ENCODE peak calls at places on chromosome 11, in seven cellular contexts. T, I, L, J, V, Z and Q are unnamed samples.

GRCh38 chr11:128026596-128026995 is 560.8 kb downstream of the ETS1 start:
- DNase-seq in V (no peak), I (peak; percentile 99), J (peak; percentile 46), Z (peak; percentile 83), T (peak; percentile 69), L (no peak), Q (peak; percentile 91)

GRCh38 chr11:110165039-110165438 is 71.8 kb downstream of the ZC3H12C start:
- DNase-seq in V (no peak), J (no peak), T (no peak), I (no peak), L (peak; percentile 43), Z (no peak), Q (no peak)

GRCh38 chr11:927871-928270 is 2.2 kb downstream of the AP2A2 start:
- DNase-seq in Z (no peak), V (no peak), T (no peak), L (no peak), J (no peak), I (no peak), Q (no peak)

GRCh38 chr11:18775492-18776292 is 15.9 kb downstream of the PTPN5 start:
- DNase-seq in V (no peak), J (peak; percentile 38), I (peak; percentile 31), L (no peak), Z (peak; percentile 52), T (peak; percentile 81), Q (no peak)

GRCh38 chr11:47435687-47436086 is 9.4 kb upstream of the PSMC3 start:
- DNase-seq in Z (no peak), T (no peak), V (no peak), I (no peak), J (no peak), L (no peak), Q (no peak)

GRCh38 chr11:123413636-123414035 is 16.4 kb upstream of the GRAMD1B start:
- DNase-seq in I (no peak), Z (peak; percentile 46), T (peak; percentile 43), J (no peak), L (no peak), V (no peak), Q (no peak)

GRCh38 chr11:11663907-11664306 is 42.1 kb upstream of the GALNT18 start:
- DNase-seq in J (no peak), Z (no peak), T (no peak), V (no peak), L (no peak), I (no peak), Q (no peak)

GRCh38 chr11:93020248-93021088 is 51.0 kb downstream of the MTNR1B start:
- DNase-seq in I (peak; percentile 98), T (no peak), J (no peak), L (no peak), Z (no peak), V (no peak), Q (peak; percentile 82)

GRCh38 chr11:131488208-131488607 is 117.8 kb downstream of the NTM start:
- DNase-seq in I (no peak), V (no peak), L (no peak), J (no peak), Z (no peak), T (no peak), Q (no peak)

GRCh38 chr11:41978951-41979350 is 519.5 kb upstream of the LRRC4C start:
- DNase-seq in L (no peak), V (no peak), Z (no peak), T (no peak), J (no peak), I (peak; percentile 81), Q (no peak)

GRCh38 chr11:33543823-33544222 is 156.8 kb downstream of the C11orf91 start:
- DNase-seq in L (no peak), T (no peak), I (peak; percentile 27), Z (no peak), V (no peak), J (no peak), Q (no peak)

GRCh38 chr11:42707541-42707940 is 604.3 kb upstream of the API5 start:
- DNase-seq in Z (peak; percentile 19), T (no peak), L (no peak), I (no peak), J (no peak), V (no peak), Q (no peak)

GRCh38 chr11:34405079-34405858 is 33.5 kb upstream of the CAT start:
- DNase-seq in V (peak; percentile 17), T (no peak), L (no peak), I (peak; percentile 26), Z (no peak), J (no peak), Q (no peak)

GRCh38 chr11:130520231-130520630 is 71.8 kb downstream of the ADAMTS15 start:
- DNase-seq in T (no peak), I (no peak), V (no peak), Z (no peak), J (no peak), L (no peak), Q (no peak)

GRCh38 chr11:69657911-69658605 is 17.1 kb downstream of the LTO1 start:
- DNase-seq in Z (no peak), V (no peak), T (peak; percentile 50), J (no peak), L (peak; percentile 56), I (no peak), Q (no peak)

GRCh38 chr11:1055990-1056771 is 18.5 kb upstream of the MUC2 start:
- DNase-seq in I (no peak), Z (no peak), L (no peak), J (no peak), V (peak; percentile 3), T (no peak), Q (no peak)

GRCh38 chr11:23767576-23767975 is 729.3 kb upstream of the LUZP2 start:
- DNase-seq in L (no peak), T (no peak), I (no peak), V (no peak), J (no peak), Z (no peak), Q (no peak)

GRCh38 chr11:126747315-126747714 is 253.3 kb downstream of the KIRREL3 start:
- DNase-seq in V (no peak), Z (peak; percentile 6), J (no peak), T (no peak), L (no peak), I (no peak), Q (no peak)

GRCh38 chr11:106614280-106614679 is 404.0 kb downstream of the GUCY1A2 start:
- DNase-seq in V (no peak), I (no peak), Z (no peak), T (no peak), L (no peak), J (no peak), Q (no peak)

GRCh38 chr11:114072978-114073377 is 13.5 kb downstream of the ZBTB16 start:
- DNase-seq in J (no peak), I (no peak), V (no peak), L (no peak), Z (no peak), T (no peak), Q (no peak)

GRCh38 chr11:114073506-114074381 is 14.2 kb downstream of the ZBTB16 start:
- DNase-seq in J (no peak), Z (no peak), I (no peak), L (no peak), T (no peak), V (no peak), Q (no peak)

GRCh38 chr11:114075343-114075610 is 15.8 kb downstream of the ZBTB16 start:
- DNase-seq in V (no peak), Z (no peak), I (no peak), T (no peak), L (no peak), J (no peak), Q (no peak)

GRCh38 chr11:114075891-114076441 is 16.5 kb downstream of the ZBTB16 start:
- DNase-seq in V (no peak), Z (no peak), T (peak; percentile 80), J (no peak), L (no peak), I (no peak), Q (peak; percentile 67)

DNA sequence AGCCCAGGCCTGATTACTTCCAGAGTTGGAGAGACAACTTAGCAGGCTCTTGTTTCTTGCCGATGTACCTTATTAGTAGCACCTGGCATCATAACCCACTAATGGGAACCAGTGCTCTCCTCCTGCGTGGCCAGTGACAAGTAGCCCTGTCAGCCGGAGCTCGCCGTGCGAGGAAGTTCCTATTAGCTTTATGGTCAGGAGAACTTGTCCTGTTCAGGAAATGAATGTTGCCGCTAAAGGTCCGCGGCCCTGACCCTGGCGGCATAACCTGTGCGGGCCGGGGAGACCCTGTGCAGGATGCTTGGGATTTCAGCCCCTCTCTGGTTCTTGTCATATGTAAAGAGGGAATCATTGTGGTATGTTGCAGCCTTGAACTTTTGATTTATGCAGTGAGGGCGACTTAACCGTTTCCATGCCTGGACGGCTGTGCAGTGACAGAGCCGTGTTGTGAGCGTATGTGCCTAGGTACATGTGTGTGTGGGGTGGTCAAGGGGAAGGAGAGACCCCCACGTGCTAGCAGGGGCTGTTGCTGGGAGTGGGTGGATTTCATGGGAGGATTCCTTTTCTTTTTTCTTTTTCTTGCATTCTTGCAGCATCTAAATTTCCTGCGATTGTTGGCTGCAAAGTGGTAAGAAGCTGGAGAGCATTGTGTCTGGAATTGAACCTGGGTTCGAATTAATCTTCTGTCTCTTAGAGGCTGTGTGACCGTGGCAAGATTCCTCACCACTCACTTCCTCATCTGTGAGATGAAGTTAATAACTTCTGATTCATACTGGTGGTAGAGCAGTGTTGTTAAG is 15.2 kb downstream of the ZBTB16 start:
- DNase-seq in I (no peak), T (no peak), L (peak; percentile 87), J (no peak), V (no peak), Z (no peak), Q (no peak)
- H3K4me3 ChIP-seq in I (no peak overlapping the region), T (no peak overlapping the region), L (no peak overlapping the region), J (no peak overlapping the region), V (no peak overlapping the region), Z (no peak overlapping the region), Q (no peak overlapping the region)

GRCh38 chr11:66051371-66051765 is 796 bp upstream of the SF3B2 start:
- DNase-seq in Z (no peak), T (no peak), L (no peak), I (no peak), V (no peak), J (no peak), Q (no peak)
- H3K4me3 ChIP-seq in Z (peak overlapping the region; percentile 99), T (peak overlapping the region; percentile 39), L (peak overlapping the region; percentile 98), I (peak overlapping the region; percentile 57), V (peak overlapping the region; percentile 69), J (peak overlapping the region; percentile 71), Q (peak overlapping the region; percentile 97)

DNA sequence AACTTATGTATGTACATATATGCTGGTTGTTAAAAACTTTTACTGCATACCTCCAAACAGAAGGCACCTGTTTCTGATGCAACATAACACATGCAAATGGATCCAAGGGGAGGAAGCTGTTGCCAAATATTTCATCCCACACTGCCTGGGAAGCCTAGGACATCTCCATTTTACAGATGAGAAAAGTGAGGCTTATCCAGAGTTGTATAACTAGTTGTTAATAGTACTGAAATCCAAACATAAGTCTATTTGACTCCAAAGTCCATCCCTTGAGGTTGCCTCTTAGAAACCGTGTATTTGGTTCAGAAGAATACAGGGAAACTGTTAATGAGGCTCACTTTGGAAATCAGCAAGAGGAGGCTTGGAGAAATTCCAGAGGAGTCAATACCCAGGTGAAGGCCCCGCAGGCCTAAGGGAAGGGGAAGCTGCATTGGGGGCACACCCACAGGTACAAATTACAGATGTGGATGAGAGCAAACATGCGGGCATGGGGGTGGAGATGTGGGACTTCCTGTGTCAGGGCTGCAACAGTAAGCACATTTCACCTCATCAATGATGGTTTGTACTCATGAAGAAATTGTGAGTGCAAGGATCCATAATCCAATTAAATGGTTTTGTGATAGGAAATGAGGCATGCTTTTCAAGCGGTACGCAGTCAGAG is 51.1 kb downstream of the RCN1 start:
- DNase-seq in I (no peak), Z (no peak), J (no peak), T (no peak), V (no peak), L (no peak), Q (no peak)
- H3K4me3 ChIP-seq in I (no peak overlapping the region), Z (no peak overlapping the region), J (no peak overlapping the region), T (no peak overlapping the region), V (no peak overlapping the region), L (no peak overlapping the region), Q (no peak overlapping the region)

GRCh38 chr11:57597971-57598830 is 716 bp downstream of the SERPING1 start:
- DNase-seq in I (no peak), V (no peak), L (peak; percentile 87), J (no peak), T (peak; percentile 83), Z (no peak), Q (peak; percentile 39)
- H3K4me3 ChIP-seq in I (peak overlapping the region; percentile 35), V (no peak overlapping the region), L (peak overlapping the region; percentile 56), J (peak overlapping the region; percentile 16), T (peak overlapping the region; percentile 48), Z (peak overlapping the region; percentile 17), Q (peak overlapping the region; percentile 43)